ENCODE peak calls at places on chromosomes 11 and 22, in ten cellular contexts. L is T-helper 1 cell, F is germinal center, Y is NAMALWA, V is HFF-Myc, J is progenitor cell of endocrine pancreas, U is fibroblast of pulmonary artery, Q is ELR, W is EL, P is left lobe of liver. B is an unnamed sample.

GRCh38 chr11:19676508-19677379 is 35.9 kb upstream of the NAV2 start:
- DNase-seq in L (no peak), F (no peak), Y (no peak), V (no peak), J (no peak), U (peak), Q (no peak), W (no peak), P (no peak), B (no peak)

GRCh38 chr11:20238712-20239111 is 78.4 kb upstream of the DBX1 start:
- DNase-seq in L (no peak), F (no peak), Y (no peak), V (no peak), J (no peak), U (no peak), Q (no peak), W (no peak), P (peak), B (no peak)

GRCh38 chr11:26621147-26621546 is 49.1 kb upstream of the MUC15 start:
- DNase-seq in L (no peak), F (no peak), Y (no peak), V (peak), J (no peak), U (peak), Q (peak), W (peak), P (no peak), B (no peak)

GRCh38 chr22:37519268-37520195 is at the start of gene CARD10:
- DNase-seq in L (no peak), F (no peak), Y (no peak), V (no peak), J (no peak), U (no peak), Q (peak), W (peak), P (peak), B (no peak)

GRCh38 chr11:130424613-130425140 is 3.7 kb downstream of the ADAMTS8 start:
- DNase-seq in L (no peak), F (no peak), Y (no peak), V (no peak), J (no peak), U (no peak), Q (no peak), W (no peak), P (no peak), B (no peak)

GRCh38 chr11:97143463-97143862 is 753.6 kb downstream of the JRKL start:
- DNase-seq in L (no peak), F (no peak), Y (no peak), V (no peak), J (no peak), U (no peak), Q (no peak), W (no peak), P (no peak), B (no peak)

GRCh38 chr11:118290923-118291322 is 13.6 kb upstream of the CD3E start:
- DNase-seq in L (peak), F (no peak), Y (peak), V (no peak), J (no peak), U (peak), Q (peak), W (peak), P (peak), B (no peak)

GRCh38 chr11:72816404-72816990 is 2.3 kb downstream of the ATG16L2 start:
- DNase-seq in L (no peak), F (no peak), Y (no peak), V (no peak), J (no peak), U (no peak), Q (peak), W (no peak), P (no peak), B (no peak)

GRCh38 chr11:2696461-2696860 is 3.3 kb downstream of the KCNQ1OT1 start:
- DNase-seq in L (no peak), F (no peak), Y (no peak), V (no peak), J (no peak), U (no peak), Q (no peak), W (no peak), P (no peak), B (no peak)

GRCh38 chr11:62552931-62553838 is 6.6 kb upstream of the AHNAK start:
- DNase-seq in L (peak), F (no peak), Y (no peak), V (peak), J (no peak), U (peak), Q (peak), W (peak), P (peak), B (no peak)

B was measured in iPS DF 19.7.